ENCODE peak calls at places on chromosomes 3 and 15, in eight cellular contexts. One of them, this sample, is unnamed.
A peak's percentile ranks its signal among the peaks of the same experiment; 100 is the strongest.

GRCh38 chr3:23601020-23601822 is 204.5 kb upstream of the UBE2E1 start:
- DNase-seq in IMR-90: peak; percentile 35
- DNase-seq in cardiac muscle cell: no peak
- DNase-seq in HepG2: no peak
- DNase-seq in iPS DF 6.9: no peak
- DNase-seq in transverse colon: no peak
- DNase-seq in thoracic aorta: no peak
- DNase-seq in stomach: no peak
- DNase-seq in this sample: no peak

GRCh38 chr15:39232512-39232911 is 348.4 kb upstream of the THBS1 start:
- DNase-seq in IMR-90: peak; percentile 95
- DNase-seq in cardiac muscle cell: no peak
- DNase-seq in HepG2: no peak
- DNase-seq in iPS DF 6.9: no peak
- DNase-seq in transverse colon: no peak
- DNase-seq in thoracic aorta: no peak
- DNase-seq in stomach: no peak
- DNase-seq in this sample: no peak

GRCh38 chr3:71893702-71894479 is 108.9 kb upstream of the PROK2 start:
- DNase-seq in IMR-90: no peak
- DNase-seq in cardiac muscle cell: no peak
- DNase-seq in HepG2: no peak
- DNase-seq in iPS DF 6.9: no peak
- DNase-seq in transverse colon: no peak
- DNase-seq in thoracic aorta: no peak
- DNase-seq in stomach: no peak
- DNase-seq in this sample: no peak

GRCh38 chr15:50227076-50227475 is 38.5 kb downstream of the HDC start:
- DNase-seq in IMR-90: peak; percentile 88
- DNase-seq in cardiac muscle cell: no peak
- DNase-seq in HepG2: no peak
- DNase-seq in iPS DF 6.9: no peak
- DNase-seq in transverse colon: no peak
- DNase-seq in thoracic aorta: no peak
- DNase-seq in stomach: no peak
- DNase-seq in this sample: no peak

GRCh38 chr15:96329403-96329981 is 1.0 kb upstream of the NR2F2 start:
- DNase-seq in IMR-90: no peak
- DNase-seq in cardiac muscle cell: no peak
- DNase-seq in HepG2: no peak
- DNase-seq in iPS DF 6.9: no peak
- DNase-seq in transverse colon: no peak
- DNase-seq in thoracic aorta: no peak
- DNase-seq in stomach: no peak
- DNase-seq in this sample: no peak

GRCh38 chr3:195908439-195909293 is at the start of gene TNK2:
- DNase-seq in IMR-90: no peak
- DNase-seq in cardiac muscle cell: peak; percentile 59
- DNase-seq in HepG2: no peak
- DNase-seq in iPS DF 6.9: no peak
- DNase-seq in transverse colon: peak; percentile 50
- DNase-seq in thoracic aorta: no peak
- DNase-seq in stomach: peak; percentile 47
- DNase-seq in this sample: no peak

GRCh38 chr3:36394176-36394575 is 13.9 kb downstream of the STAC start:
- DNase-seq in IMR-90: no peak
- DNase-seq in cardiac muscle cell: no peak
- DNase-seq in HepG2: no peak
- DNase-seq in iPS DF 6.9: no peak
- DNase-seq in transverse colon: no peak
- DNase-seq in thoracic aorta: no peak
- DNase-seq in stomach: no peak
- DNase-seq in this sample: no peak

GRCh38 chr15:90871097-90871715 is 2.8 kb downstream of the FURIN start:
- DNase-seq in IMR-90: no peak
- DNase-seq in cardiac muscle cell: peak; percentile 61
- DNase-seq in HepG2: no peak
- DNase-seq in iPS DF 6.9: no peak
- DNase-seq in transverse colon: peak; percentile 41
- DNase-seq in thoracic aorta: no peak
- DNase-seq in stomach: no peak
- DNase-seq in this sample: peak; percentile 41

GRCh38 chr3:169387751-169388696 is 275.5 kb downstream of the MECOM start:
- DNase-seq in IMR-90: no peak
- DNase-seq in cardiac muscle cell: no peak
- DNase-seq in HepG2: peak; percentile 20
- DNase-seq in iPS DF 6.9: no peak
- DNase-seq in transverse colon: peak; percentile 69
- DNase-seq in thoracic aorta: peak; percentile 10
- DNase-seq in stomach: peak; percentile 35
- DNase-seq in this sample: peak; percentile 79

GRCh38 chr15:38696120-38696727 is 131.6 kb upstream of the RASGRP1 start:
- DNase-seq in IMR-90: peak; percentile 63
- DNase-seq in cardiac muscle cell: no peak
- DNase-seq in HepG2: no peak
- DNase-seq in iPS DF 6.9: no peak
- DNase-seq in transverse colon: peak; percentile 50
- DNase-seq in thoracic aorta: no peak
- DNase-seq in stomach: peak; percentile 31
- DNase-seq in this sample: peak; percentile 65

GRCh38 chr15:58608129-58608590 is 141.3 kb downstream of the ADAM10 start:
- DNase-seq in IMR-90: peak; percentile 90
- DNase-seq in cardiac muscle cell: no peak
- DNase-seq in HepG2: no peak
- DNase-seq in iPS DF 6.9: no peak
- DNase-seq in transverse colon: no peak
- DNase-seq in thoracic aorta: no peak
- DNase-seq in stomach: no peak
- DNase-seq in this sample: no peak

GRCh38 chr15:36265422-36265821 is 314.0 kb upstream of the CDIN1 start:
- DNase-seq in IMR-90: peak; percentile 67
- DNase-seq in cardiac muscle cell: no peak
- DNase-seq in HepG2: no peak
- DNase-seq in iPS DF 6.9: no peak
- DNase-seq in transverse colon: no peak
- DNase-seq in thoracic aorta: no peak
- DNase-seq in stomach: no peak
- DNase-seq in this sample: no peak

GRCh38 chr3:27659279-27660021 is 62.7 kb downstream of the EOMES start:
- DNase-seq in IMR-90: peak; percentile 47
- DNase-seq in cardiac muscle cell: peak; percentile 73
- DNase-seq in HepG2: peak; percentile 48
- DNase-seq in iPS DF 6.9: peak; percentile 37
- DNase-seq in transverse colon: peak; percentile 60
- DNase-seq in thoracic aorta: no peak
- DNase-seq in stomach: peak; percentile 66
- DNase-seq in this sample: peak; percentile 58

GRCh38 chr15:63523306-63523990 is 19.1 kb downstream of the USP3 start:
- DNase-seq in IMR-90: peak; percentile 50
- DNase-seq in cardiac muscle cell: no peak
- DNase-seq in HepG2: no peak
- DNase-seq in iPS DF 6.9: no peak
- DNase-seq in transverse colon: no peak
- DNase-seq in thoracic aorta: no peak
- DNase-seq in stomach: no peak
- DNase-seq in this sample: no peak

GRCh38 chr3:129026728-129027543 is 25.8 kb downstream of the EFCC1 start:
- DNase-seq in IMR-90: peak; percentile 48
- DNase-seq in cardiac muscle cell: peak; percentile 94
- DNase-seq in HepG2: peak; percentile 62
- DNase-seq in iPS DF 6.9: peak; percentile 74
- DNase-seq in transverse colon: peak; percentile 94
- DNase-seq in thoracic aorta: peak; percentile 61
- DNase-seq in stomach: peak; percentile 94
- DNase-seq in this sample: peak; percentile 94

GRCh38 chr3:9916734-9917680 is at the start of gene IL17RC:
- DNase-seq in IMR-90: peak; percentile 84
- DNase-seq in cardiac muscle cell: peak; percentile 85
- DNase-seq in HepG2: peak; percentile 83
- DNase-seq in iPS DF 6.9: no peak
- DNase-seq in transverse colon: peak; percentile 92
- DNase-seq in thoracic aorta: peak; percentile 69
- DNase-seq in stomach: peak; percentile 88
- DNase-seq in this sample: peak; percentile 97

GRCh38 chr3:114649331-114649730 is 355.5 kb downstream of the TIGIT start:
- DNase-seq in IMR-90: peak; percentile 54
- DNase-seq in cardiac muscle cell: no peak
- DNase-seq in HepG2: peak; percentile 69
- DNase-seq in iPS DF 6.9: no peak
- DNase-seq in transverse colon: no peak
- DNase-seq in thoracic aorta: no peak
- DNase-seq in stomach: no peak
- DNase-seq in this sample: no peak

GRCh38 chr3:119240101-119240581 is 537 bp downstream of the B4GALT4 start:
- DNase-seq in IMR-90: no peak
- DNase-seq in cardiac muscle cell: peak; percentile 37
- DNase-seq in HepG2: peak; percentile 77
- DNase-seq in iPS DF 6.9: no peak
- DNase-seq in transverse colon: peak; percentile 74
- DNase-seq in thoracic aorta: no peak
- DNase-seq in stomach: no peak
- DNase-seq in this sample: peak; percentile 93

GRCh38 chr3:150763841-150764483 is 993 bp upstream of the SIAH2 start:
- DNase-seq in IMR-90: peak; percentile 54
- DNase-seq in cardiac muscle cell: peak; percentile 69
- DNase-seq in HepG2: peak; percentile 66
- DNase-seq in iPS DF 6.9: no peak
- DNase-seq in transverse colon: peak; percentile 81
- DNase-seq in thoracic aorta: peak; percentile 27
- DNase-seq in stomach: peak; percentile 78
- DNase-seq in this sample: peak; percentile 84

GRCh38 chr15:61762682-61763081 is 297.6 kb downstream of the VPS13C start:
- DNase-seq in IMR-90: no peak
- DNase-seq in cardiac muscle cell: no peak
- DNase-seq in HepG2: no peak
- DNase-seq in iPS DF 6.9: no peak
- DNase-seq in transverse colon: no peak
- DNase-seq in thoracic aorta: no peak
- DNase-seq in stomach: no peak
- DNase-seq in this sample: no peak

GRCh38 chr15:61769557-61769956 is 290.7 kb downstream of the VPS13C start:
- DNase-seq in IMR-90: no peak
- DNase-seq in cardiac muscle cell: peak; percentile 8
- DNase-seq in HepG2: no peak
- DNase-seq in iPS DF 6.9: no peak
- DNase-seq in transverse colon: no peak
- DNase-seq in thoracic aorta: no peak
- DNase-seq in stomach: no peak
- DNase-seq in this sample: no peak

GRCh38 chr15:61764141-61764540 is 296.1 kb downstream of the VPS13C start:
- DNase-seq in IMR-90: no peak
- DNase-seq in cardiac muscle cell: no peak
- DNase-seq in HepG2: no peak
- DNase-seq in iPS DF 6.9: no peak
- DNase-seq in transverse colon: no peak
- DNase-seq in thoracic aorta: no peak
- DNase-seq in stomach: no peak
- DNase-seq in this sample: no peak

GRCh38 chr15:61768131-61768530 is 292.1 kb downstream of the VPS13C start:
- DNase-seq in IMR-90: no peak
- DNase-seq in cardiac muscle cell: no peak
- DNase-seq in HepG2: no peak
- DNase-seq in iPS DF 6.9: no peak
- DNase-seq in transverse colon: no peak
- DNase-seq in thoracic aorta: no peak
- DNase-seq in stomach: no peak
- DNase-seq in this sample: no peak

DNA sequence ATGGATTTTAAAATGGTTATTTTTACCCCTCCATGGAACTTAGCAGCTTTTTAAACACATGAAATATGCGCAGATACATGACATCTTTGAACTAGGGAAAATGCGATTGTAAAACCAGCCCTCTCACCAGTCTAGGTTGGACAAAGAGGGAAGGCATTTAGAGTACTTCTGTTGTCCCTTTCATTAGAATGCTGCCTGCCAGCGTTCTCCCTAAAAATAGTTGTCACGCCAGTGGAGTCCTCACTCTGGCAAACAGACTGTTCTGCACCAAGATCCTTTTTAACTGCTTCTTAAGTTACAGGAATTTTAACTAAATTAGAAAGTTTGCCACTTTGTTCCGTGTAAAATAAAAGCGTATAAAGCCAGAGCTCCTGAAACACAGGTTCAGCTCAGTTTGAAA is 295.3 kb downstream of the VPS13C start:
- DNase-seq in IMR-90: no peak
- DNase-seq in cardiac muscle cell: peak; percentile 8
- DNase-seq in HepG2: no peak
- DNase-seq in iPS DF 6.9: no peak
- DNase-seq in transverse colon: no peak
- DNase-seq in thoracic aorta: no peak
- DNase-seq in stomach: no peak
- DNase-seq in this sample: no peak
- H3K27ac ChIP-seq in IMR-90: no peak overlapping the region
- H3K27ac ChIP-seq in cardiac muscle cell: no peak overlapping the region
- H3K27ac ChIP-seq in HepG2: no peak overlapping the region
- H3K27ac ChIP-seq in iPS DF 6.9: no peak overlapping the region
- H3K27ac ChIP-seq in transverse colon: no peak overlapping the region
- H3K27ac ChIP-seq in thoracic aorta: no peak overlapping the region
- H3K27ac ChIP-seq in stomach: no peak overlapping the region
- H3K27ac ChIP-seq in this sample: no peak overlapping the region

DNA sequence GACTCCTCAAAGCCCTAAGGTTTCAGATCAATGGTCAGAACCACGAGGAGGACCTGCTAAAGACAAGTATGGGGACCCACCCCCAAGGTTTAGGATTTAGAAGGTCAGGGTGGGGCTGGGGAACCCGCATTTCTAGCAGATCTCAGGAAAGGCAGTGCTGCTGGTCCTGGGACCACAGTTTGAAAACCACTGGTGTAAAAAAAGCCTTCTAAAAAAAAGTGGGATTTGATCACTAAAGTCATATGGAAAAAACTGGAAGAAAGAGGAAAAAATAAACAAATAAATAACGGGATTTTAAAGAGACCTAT is 832 bp downstream of the SLC41A3 start:
- DNase-seq in IMR-90: no peak
- DNase-seq in cardiac muscle cell: no peak
- DNase-seq in HepG2: no peak
- DNase-seq in iPS DF 6.9: no peak
- DNase-seq in transverse colon: no peak
- DNase-seq in thoracic aorta: no peak
- DNase-seq in stomach: no peak
- DNase-seq in this sample: no peak
- H3K27ac ChIP-seq in IMR-90: no peak overlapping the region
- H3K27ac ChIP-seq in cardiac muscle cell: peak overlapping the region; percentile 89
- H3K27ac ChIP-seq in HepG2: peak overlapping the region; percentile 76
- H3K27ac ChIP-seq in iPS DF 6.9: no peak overlapping the region
- H3K27ac ChIP-seq in transverse colon: peak overlapping the region; percentile 89
- H3K27ac ChIP-seq in thoracic aorta: peak overlapping the region; percentile 92
- H3K27ac ChIP-seq in stomach: peak overlapping the region; percentile 95
- H3K27ac ChIP-seq in this sample: no peak overlapping the region

GRCh38 chr3:197856199-197856816 is 65.3 kb downstream of the LRCH3 start:
- DNase-seq in IMR-90: no peak
- DNase-seq in cardiac muscle cell: no peak
- DNase-seq in HepG2: no peak
- DNase-seq in iPS DF 6.9: no peak
- DNase-seq in transverse colon: no peak
- DNase-seq in thoracic aorta: no peak
- DNase-seq in stomach: no peak
- DNase-seq in this sample: no peak
- H3K27ac ChIP-seq in IMR-90: no peak overlapping the region
- H3K27ac ChIP-seq in cardiac muscle cell: no peak overlapping the region
- H3K27ac ChIP-seq in HepG2: no peak overlapping the region
- H3K27ac ChIP-seq in iPS DF 6.9: no peak overlapping the region
- H3K27ac ChIP-seq in transverse colon: no peak overlapping the region
- H3K27ac ChIP-seq in thoracic aorta: no peak overlapping the region
- H3K27ac ChIP-seq in stomach: peak overlapping the region; percentile 29
- H3K27ac ChIP-seq in this sample: no peak overlapping the region

GRCh38 chr3:184333700-184334099 is 3.7 kb upstream of the FAM131A start:
- DNase-seq in IMR-90: no peak
- DNase-seq in cardiac muscle cell: no peak
- DNase-seq in HepG2: no peak
- DNase-seq in iPS DF 6.9: no peak
- DNase-seq in transverse colon: no peak
- DNase-seq in thoracic aorta: no peak
- DNase-seq in stomach: no peak
- DNase-seq in this sample: no peak
- H3K27ac ChIP-seq in IMR-90: peak overlapping the region; percentile 14
- H3K27ac ChIP-seq in cardiac muscle cell: peak overlapping the region; percentile 12
- H3K27ac ChIP-seq in HepG2: no peak overlapping the region
- H3K27ac ChIP-seq in iPS DF 6.9: no peak overlapping the region
- H3K27ac ChIP-seq in transverse colon: no peak overlapping the region
- H3K27ac ChIP-seq in thoracic aorta: peak overlapping the region; percentile 3
- H3K27ac ChIP-seq in stomach: peak overlapping the region; percentile 60
- H3K27ac ChIP-seq in this sample: no peak overlapping the region

This sample was measured in small intestine.